ENCODE peak calls at places on chromosomes 16 and 17, in ten cellular contexts. U is hepatocyte; R is MM.1S; N is K562; T is small intestine; W is aorta; F is psoas muscle; K is HL-60; E is CD8-positive, alpha-beta memory T cell; I is breast epithelium. Q is an unnamed sample.

GRCh38 chr17:31740611-31741082 is 118.4 kb downstream of the COPRS start:
- DNase-seq in U (peak; percentile 49), R (no peak), N (no peak), T (no peak), W (no peak), F (no peak), K (no peak), E (no peak), I (no peak), Q (no peak)

GRCh38 chr17:39028690-39029089 is 61.5 kb upstream of the FBXO47 start:
- DNase-seq in U (no peak), R (no peak), N (no peak), T (no peak), W (no peak), F (no peak), K (no peak), E (no peak), I (no peak), Q (no peak)

GRCh38 chr16:57475711-57476339 is 10.5 kb downstream of the DOK4 start:
- DNase-seq in U (peak; percentile 78), R (peak; percentile 74), N (peak; percentile 88), T (no peak), W (peak; percentile 82), F (peak; percentile 67), K (peak; percentile 87), E (peak; percentile 56), I (no peak), Q (peak; percentile 72)

GRCh38 chr16:73172621-73173312 is 124.8 kb upstream of the ZFHX3 start:
- DNase-seq in U (peak; percentile 58), R (no peak), N (peak; percentile 4), T (peak; percentile 64), W (peak; percentile 93), F (peak; percentile 73), K (no peak), E (no peak), I (peak; percentile 71), Q (no peak)

GRCh38 chr16:49127103-49127502 is 154.5 kb downstream of the CBLN1 start:
- DNase-seq in U (peak; percentile 31), R (peak; percentile 36), N (peak; percentile 8), T (no peak), W (no peak), F (no peak), K (no peak), E (no peak), I (no peak), Q (no peak)

GRCh38 chr16:5709889-5710288 is 612.3 kb upstream of the EEF2KMT start:
- DNase-seq in U (peak; percentile 61), R (peak; percentile 36), N (peak; percentile 22), T (no peak), W (no peak), F (no peak), K (no peak), E (no peak), I (no peak), Q (no peak)

GRCh38 chr17:10216213-10216982 is 18.0 kb upstream of the GAS7 start:
- DNase-seq in U (no peak), R (no peak), N (no peak), T (no peak), W (peak; percentile 45), F (no peak), K (no peak), E (no peak), I (no peak), Q (no peak)

GRCh38 chr16:66888647-66889615 is 8.6 kb downstream of the PDP2 start:
- DNase-seq in U (no peak), R (no peak), N (no peak), T (no peak), W (peak; percentile 5), F (no peak), K (no peak), E (no peak), I (no peak), Q (no peak)

GRCh38 chr17:72683506-72684404 is 408.7 kb downstream of the SLC39A11 start:
- DNase-seq in U (peak; percentile 84), R (no peak), N (no peak), T (peak; percentile 21), W (no peak), F (peak; percentile 58), K (no peak), E (no peak), I (peak; percentile 41), Q (no peak)

GRCh38 chr17:57403241-57403640 is 146.9 kb downstream of the MSI2 start:
- DNase-seq in U (no peak), R (no peak), N (no peak), T (no peak), W (no peak), F (no peak), K (no peak), E (no peak), I (peak; percentile 46), Q (no peak)

GRCh38 chr16:67526149-67526732 is 2.4 kb upstream of the RIPOR1 start:
- DNase-seq in U (no peak), R (no peak), N (peak; percentile 69), T (no peak), W (no peak), F (no peak), K (no peak), E (no peak), I (no peak), Q (no peak)

GRCh38 chr16:58222532-58223316 is 24.8 kb upstream of the CSNK2A2 start:
- DNase-seq in U (peak; percentile 53), R (no peak), N (no peak), T (no peak), W (no peak), F (no peak), K (no peak), E (no peak), I (no peak), Q (no peak)

GRCh38 chr16:11345040-11345862 is at the start of gene RMI2:
- DNase-seq in U (peak; percentile 99), R (peak; percentile 98), N (peak; percentile 98), T (peak; percentile 98), W (peak; percentile 99), F (peak; percentile 98), K (peak; percentile 98), E (peak; percentile 94), I (peak; percentile 96), Q (peak; percentile 97)

GRCh38 chr17:40038882-40039513 is 15.2 kb downstream of the MED24 start:
- DNase-seq in U (peak; percentile 80), R (no peak), N (peak; percentile 49), T (no peak), W (peak; percentile 85), F (peak; percentile 89), K (no peak), E (no peak), I (peak; percentile 84), Q (peak; percentile 49)

GRCh38 chr16:69040144-69040909 is 65.1 kb upstream of the HAS3 start:
- DNase-seq in U (no peak), R (no peak), N (no peak), T (peak; percentile 78), W (no peak), F (no peak), K (no peak), E (no peak), I (no peak), Q (peak; percentile 70)

GRCh38 chr17:6477831-6478383 is 33.7 kb downstream of the PIMREG start:
- DNase-seq in U (no peak), R (no peak), N (no peak), T (no peak), W (no peak), F (no peak), K (no peak), E (no peak), I (no peak), Q (no peak)

GRCh38 chr16:88721236-88721635 is 14.9 kb downstream of the CTU2 start:
- DNase-seq in U (no peak), R (no peak), N (no peak), T (no peak), W (no peak), F (no peak), K (no peak), E (no peak), I (no peak), Q (no peak)

DNA sequence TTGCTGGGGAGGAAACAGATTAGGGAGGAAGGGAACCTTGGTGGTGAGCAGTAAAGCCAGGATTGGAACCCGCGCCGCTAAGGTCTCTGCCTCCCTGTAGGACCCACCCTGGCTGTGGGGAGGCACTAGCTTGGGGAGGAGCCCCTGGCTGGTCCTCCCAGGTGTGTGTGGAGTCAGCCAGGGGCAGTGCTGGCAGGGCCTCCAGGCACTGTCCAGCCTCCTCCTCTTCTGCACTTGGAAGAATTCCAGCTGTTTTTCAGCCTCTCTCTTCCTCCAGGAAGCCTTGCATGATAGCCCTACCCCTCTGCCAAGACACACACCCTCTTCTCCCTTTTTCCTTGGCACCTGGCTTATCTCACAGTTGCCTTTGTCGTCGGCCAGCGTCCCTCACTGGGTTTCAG is 34.8 kb downstream of the TMEM235 start:
- DNase-seq in U (peak; percentile 12), R (no peak), N (no peak), T (peak; percentile 51), W (peak; percentile 71), F (no peak), K (no peak), E (no peak), I (no peak), Q (no peak)
- H3K27ac ChIP-seq in U (peak overlapping the region; percentile 92), R (no peak overlapping the region), N (peak overlapping the region; percentile 64), T (no peak overlapping the region), W (no peak overlapping the region), F (no peak overlapping the region), K (no peak overlapping the region), E (no peak overlapping the region), I (no peak overlapping the region), Q (no peak overlapping the region)

GRCh38 chr16:76756951-76757350 is 434.0 kb upstream of the MON1B start:
- DNase-seq in U (no peak), R (no peak), N (no peak), T (no peak), W (no peak), F (no peak), K (no peak), E (no peak), I (no peak), Q (no peak)

GRCh38 chr16:76756423-76756822 is 434.6 kb upstream of the MON1B start:
- DNase-seq in U (no peak), R (no peak), N (no peak), T (no peak), W (no peak), F (no peak), K (no peak), E (no peak), I (no peak), Q (no peak)
- H3K27ac ChIP-seq in U (no peak overlapping the region), R (no peak overlapping the region), N (no peak overlapping the region), T (no peak overlapping the region), W (no peak overlapping the region), F (no peak overlapping the region), K (no peak overlapping the region), E (no peak overlapping the region), I (no peak overlapping the region), Q (no peak overlapping the region)

DNA sequence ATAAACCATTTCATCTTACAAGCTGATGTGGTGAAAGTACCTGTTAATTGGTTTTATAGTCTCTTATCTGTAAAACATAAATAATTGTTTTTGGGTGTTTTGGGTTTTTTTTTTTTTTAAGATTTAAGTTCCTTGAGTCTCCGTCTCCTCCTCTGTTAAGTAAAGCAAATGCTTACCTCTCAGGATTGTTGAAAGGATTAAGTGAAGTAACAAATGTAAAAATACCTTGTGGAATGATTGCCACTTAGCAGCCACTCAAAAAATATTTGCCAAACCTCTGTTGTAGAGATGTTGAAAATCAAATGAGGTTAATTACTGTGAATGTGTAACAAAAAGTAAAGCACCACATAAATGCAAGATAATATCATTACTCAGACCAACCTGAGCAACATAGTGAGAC is 19.2 kb downstream of the LIMD2 start:
- DNase-seq in U (no peak), R (no peak), N (no peak), T (no peak), W (no peak), F (no peak), K (no peak), E (no peak), I (no peak), Q (no peak)
- H3K27ac ChIP-seq in U (no peak overlapping the region), R (no peak overlapping the region), N (no peak overlapping the region), T (no peak overlapping the region), W (no peak overlapping the region), F (no peak overlapping the region), K (no peak overlapping the region), E (no peak overlapping the region), I (no peak overlapping the region), Q (no peak overlapping the region)

GRCh38 chr17:78122221-78122990 is 6.1 kb downstream of the TMC6 start:
- DNase-seq in U (no peak), R (no peak), N (no peak), T (no peak), W (no peak), F (no peak), K (no peak), E (no peak), I (no peak), Q (no peak)
- H3K27ac ChIP-seq in U (no peak overlapping the region), R (peak overlapping the region; percentile 81), N (no peak overlapping the region), T (no peak overlapping the region), W (no peak overlapping the region), F (no peak overlapping the region), K (no peak overlapping the region), E (peak overlapping the region; percentile 54), I (no peak overlapping the region), Q (no peak overlapping the region)